ENCODE peak calls at places on chromosomes 4 and X, in seven cellular contexts. One of them, this sample, is unnamed.

GRCh38 chr4:22471999-22472434 is 43.8 kb downstream of the ADGRA3 start:
- DNase-seq in colonic mucosa: no peak
- DNase-seq in NB4: no peak
- DNase-seq in heart left ventricle: no peak
- DNase-seq in spleen: no peak
- DNase-seq in psoas muscle: no peak
- DNase-seq in endodermal cell: no peak
- DNase-seq in this sample: no peak

GRCh38 chrX:135086197-135086854 is 34.0 kb downstream of the ETDB start:
- DNase-seq in spleen: no peak
- DNase-seq in colonic mucosa: peak
- DNase-seq in heart left ventricle: no peak
- DNase-seq in endodermal cell: peak
- DNase-seq in NB4: peak
- DNase-seq in psoas muscle: no peak
- DNase-seq in this sample: peak

GRCh38 chr4:91840359-91840758 is 463.4 kb upstream of the GRID2 start:
- DNase-seq in spleen: no peak
- DNase-seq in heart left ventricle: no peak
- DNase-seq in colonic mucosa: no peak
- DNase-seq in NB4: no peak
- DNase-seq in psoas muscle: no peak
- DNase-seq in endodermal cell: no peak
- DNase-seq in this sample: peak

GRCh38 chr4:10104211-10104990 is 12.2 kb downstream of the WDR1 start:
- DNase-seq in psoas muscle: no peak
- DNase-seq in endodermal cell: no peak
- DNase-seq in spleen: no peak
- DNase-seq in colonic mucosa: no peak
- DNase-seq in heart left ventricle: no peak
- DNase-seq in NB4: no peak
- DNase-seq in this sample: peak

GRCh38 chr4:38368612-38369011 is 295.4 kb upstream of the KLF3 start:
- DNase-seq in heart left ventricle: no peak
- DNase-seq in NB4: peak
- DNase-seq in endodermal cell: no peak
- DNase-seq in spleen: no peak
- DNase-seq in colonic mucosa: no peak
- DNase-seq in psoas muscle: no peak
- DNase-seq in this sample: peak

GRCh38 chr4:39883645-39884044 is 94.1 kb downstream of the PDS5A start:
- DNase-seq in NB4: no peak
- DNase-seq in endodermal cell: no peak
- DNase-seq in heart left ventricle: no peak
- DNase-seq in colonic mucosa: no peak
- DNase-seq in psoas muscle: no peak
- DNase-seq in spleen: no peak
- DNase-seq in this sample: no peak

GRCh38 chr4:154944996-154945395 is 163.9 kb downstream of the RBM46 start:
- DNase-seq in spleen: no peak
- DNase-seq in psoas muscle: no peak
- DNase-seq in colonic mucosa: no peak
- DNase-seq in endodermal cell: no peak
- DNase-seq in heart left ventricle: no peak
- DNase-seq in NB4: no peak
- DNase-seq in this sample: no peak

GRCh38 chr4:124633285-124633941 is 79.1 kb downstream of the ANKRD50 start:
- DNase-seq in heart left ventricle: no peak
- DNase-seq in NB4: no peak
- DNase-seq in psoas muscle: no peak
- DNase-seq in spleen: no peak
- DNase-seq in endodermal cell: no peak
- DNase-seq in colonic mucosa: no peak
- DNase-seq in this sample: no peak

GRCh38 chrX:18354369-18355329 is at the start of gene SCML2:
- DNase-seq in heart left ventricle: peak
- DNase-seq in colonic mucosa: peak
- DNase-seq in psoas muscle: peak
- DNase-seq in spleen: peak
- DNase-seq in NB4: peak
- DNase-seq in endodermal cell: peak
- DNase-seq in this sample: peak

GRCh38 chr4:98771959-98772619 is 113.7 kb upstream of the TSPAN5 start:
- DNase-seq in endodermal cell: no peak
- DNase-seq in psoas muscle: no peak
- DNase-seq in NB4: no peak
- DNase-seq in colonic mucosa: no peak
- DNase-seq in spleen: no peak
- DNase-seq in heart left ventricle: no peak
- DNase-seq in this sample: no peak

GRCh38 chrX:129760155-129760554 is 19.6 kb upstream of the SASH3 start:
- DNase-seq in heart left ventricle: no peak
- DNase-seq in endodermal cell: no peak
- DNase-seq in colonic mucosa: no peak
- DNase-seq in spleen: peak
- DNase-seq in psoas muscle: peak
- DNase-seq in NB4: no peak
- DNase-seq in this sample: no peak

GRCh38 chr4:81130569-81130968 is 84.5 kb downstream of the PRKG2 start:
- DNase-seq in psoas muscle: no peak
- DNase-seq in NB4: no peak
- DNase-seq in heart left ventricle: no peak
- DNase-seq in colonic mucosa: no peak
- DNase-seq in spleen: no peak
- DNase-seq in endodermal cell: peak
- DNase-seq in this sample: no peak

GRCh38 chr4:153142700-153143438 is 61.4 kb upstream of the TRIM2 start:
- DNase-seq in NB4: peak
- DNase-seq in colonic mucosa: peak
- DNase-seq in heart left ventricle: peak
- DNase-seq in psoas muscle: peak
- DNase-seq in spleen: no peak
- DNase-seq in endodermal cell: peak
- DNase-seq in this sample: peak

GRCh38 chr4:107902715-107903114 is 28.6 kb upstream of the CYP2U1 start:
- DNase-seq in psoas muscle: no peak
- DNase-seq in spleen: no peak
- DNase-seq in NB4: no peak
- DNase-seq in colonic mucosa: no peak
- DNase-seq in heart left ventricle: no peak
- DNase-seq in endodermal cell: no peak
- DNase-seq in this sample: no peak

GRCh38 chrX:150972450-150972849 is 10.7 kb upstream of the HMGB3 start:
- DNase-seq in spleen: no peak
- DNase-seq in psoas muscle: no peak
- DNase-seq in endodermal cell: no peak
- DNase-seq in heart left ventricle: no peak
- DNase-seq in colonic mucosa: no peak
- DNase-seq in NB4: no peak
- DNase-seq in this sample: no peak

GRCh38 chr4:138938371-138938699 is 77.2 kb upstream of the NOCT start:
- DNase-seq in heart left ventricle: no peak
- DNase-seq in psoas muscle: no peak
- DNase-seq in endodermal cell: no peak
- DNase-seq in colonic mucosa: no peak
- DNase-seq in NB4: peak
- DNase-seq in spleen: no peak
- DNase-seq in this sample: peak

GRCh38 chrX:41275661-41276609 is 58.0 kb upstream of the DDX3X start:
- DNase-seq in heart left ventricle: peak
- DNase-seq in endodermal cell: peak
- DNase-seq in spleen: peak
- DNase-seq in NB4: peak
- DNase-seq in colonic mucosa: peak
- DNase-seq in psoas muscle: peak
- DNase-seq in this sample: peak

GRCh38 chr4:1640110-1640509 is 44.0 kb downstream of the FAM53A start:
- DNase-seq in psoas muscle: no peak
- DNase-seq in NB4: no peak
- DNase-seq in endodermal cell: no peak
- DNase-seq in heart left ventricle: peak
- DNase-seq in colonic mucosa: no peak
- DNase-seq in spleen: no peak
- DNase-seq in this sample: no peak

GRCh38 chrX:107483976-107484726 is 34.7 kb downstream of the FRMPD3 start:
- DNase-seq in endodermal cell: peak
- DNase-seq in NB4: peak
- DNase-seq in spleen: no peak
- DNase-seq in psoas muscle: peak
- DNase-seq in colonic mucosa: peak
- DNase-seq in heart left ventricle: no peak
- DNase-seq in this sample: peak

GRCh38 chrX:66634272-66634671 is 4.6 kb downstream of the EDA2R start:
- DNase-seq in psoas muscle: no peak
- DNase-seq in endodermal cell: no peak
- DNase-seq in colonic mucosa: no peak
- DNase-seq in spleen: no peak
- DNase-seq in heart left ventricle: no peak
- DNase-seq in NB4: no peak
- DNase-seq in this sample: peak

DNA sequence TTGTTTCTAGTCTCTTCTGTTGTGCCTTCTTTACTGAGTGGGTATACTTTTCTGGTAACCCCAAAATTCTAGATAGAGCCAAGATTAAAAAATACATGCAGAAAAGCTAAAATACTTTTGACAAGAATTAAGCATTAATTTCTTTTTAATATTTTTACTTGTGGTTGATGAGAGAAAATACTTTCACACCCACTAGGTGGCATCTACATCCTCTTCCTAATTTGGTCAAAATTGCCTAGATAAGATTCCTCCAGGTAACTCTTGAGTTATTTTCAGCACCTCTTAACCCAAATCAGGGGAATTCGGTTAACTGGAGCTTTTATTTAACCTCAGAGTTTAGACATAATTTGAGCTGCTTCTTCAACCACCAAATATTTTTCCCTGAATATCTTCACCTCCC is 28.4 kb upstream of the COX7B2 start:
- DNase-seq in colonic mucosa: no peak
- DNase-seq in NB4: peak
- DNase-seq in spleen: no peak
- DNase-seq in endodermal cell: no peak
- DNase-seq in heart left ventricle: no peak
- DNase-seq in psoas muscle: no peak
- DNase-seq in this sample: peak
- H3K4me3 ChIP-seq in colonic mucosa: no peak
- H3K4me3 ChIP-seq in NB4: no peak
- H3K4me3 ChIP-seq in spleen: no peak
- H3K4me3 ChIP-seq in endodermal cell: no peak
- H3K4me3 ChIP-seq in heart left ventricle: no peak
- H3K4me3 ChIP-seq in psoas muscle: no peak
- H3K4me3 ChIP-seq in this sample: no peak

DNA sequence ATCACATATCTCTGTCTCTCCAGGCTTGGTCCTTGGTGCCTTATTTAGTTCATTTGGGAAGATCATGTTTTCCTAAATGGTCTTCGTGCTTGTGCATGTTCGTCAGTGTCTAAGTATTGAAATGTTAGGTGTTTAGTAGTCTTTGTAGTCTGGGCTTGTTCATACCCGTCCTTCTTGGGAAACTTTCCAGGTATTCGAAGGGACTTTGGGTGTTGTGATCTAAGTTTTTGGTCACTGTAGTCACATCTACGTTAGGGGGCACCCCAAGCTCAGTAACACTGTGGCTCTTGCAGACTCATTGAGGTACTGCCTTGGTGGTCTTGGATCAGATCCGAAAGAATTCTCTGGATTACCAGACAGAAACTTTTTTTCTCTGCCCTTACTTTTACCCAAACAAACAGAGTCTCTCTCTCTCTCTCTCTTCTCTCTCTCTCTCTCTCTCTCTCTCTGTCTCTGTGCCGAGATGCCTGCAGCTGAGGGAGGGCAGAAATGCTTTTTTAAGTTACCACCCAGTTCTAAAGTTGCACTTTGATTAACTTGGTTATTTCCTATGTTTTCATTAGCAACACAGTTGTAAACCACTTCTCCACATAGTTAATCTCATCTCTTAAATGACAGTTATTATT is 67.6 kb upstream of the SLC7A3 start:
- DNase-seq in spleen: no peak
- DNase-seq in colonic mucosa: peak
- DNase-seq in endodermal cell: peak
- DNase-seq in NB4: peak
- DNase-seq in psoas muscle: no peak
- DNase-seq in heart left ventricle: no peak
- DNase-seq in this sample: peak
- TF ChIP-seq CTCF in spleen: no peak
- TF ChIP-seq CTCF in colonic mucosa: no peak
- TF ChIP-seq CTCF in endodermal cell: peak
- TF ChIP-seq CTCF in NB4: no peak
- TF ChIP-seq CTCF in psoas muscle: no peak
- TF ChIP-seq CTCF in heart left ventricle: peak
- TF ChIP-seq CTCF in this sample: peak

DNA sequence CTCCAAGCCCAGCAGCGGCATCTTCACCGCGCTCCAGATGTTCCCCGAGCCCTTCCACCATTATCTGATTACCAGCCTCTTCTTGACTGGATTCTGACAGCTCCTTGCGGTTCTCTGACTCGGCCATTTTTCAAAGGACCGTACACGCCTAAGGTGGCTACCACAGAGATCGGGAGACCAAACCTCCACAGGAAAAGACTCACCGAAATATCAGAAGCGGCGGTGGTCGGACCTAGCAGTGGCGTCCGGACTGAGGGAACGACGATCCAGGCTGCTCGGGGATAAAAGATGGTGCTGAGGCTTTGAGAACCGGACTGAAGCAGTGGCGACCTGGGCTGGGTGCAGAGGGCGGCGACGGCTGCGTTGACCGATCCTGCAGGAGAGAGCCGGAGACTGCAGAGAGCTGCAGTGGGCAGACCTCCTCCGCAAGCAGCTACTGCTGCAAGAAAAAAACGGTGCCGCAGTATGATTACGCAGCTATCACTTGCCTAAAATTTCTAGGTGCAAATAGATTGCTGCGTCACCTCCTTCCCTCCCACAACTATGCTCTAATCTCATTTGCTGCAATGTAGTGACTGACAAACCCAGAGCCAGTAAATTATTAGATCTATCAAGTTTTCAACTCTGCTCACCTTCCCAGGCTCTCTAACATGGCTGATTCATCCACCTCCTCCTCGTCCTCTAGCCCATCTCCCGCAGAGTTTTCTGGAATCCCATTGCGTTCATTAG is at the start of gene NAP1L2:
- DNase-seq in heart left ventricle: peak
- DNase-seq in spleen: peak
- DNase-seq in colonic mucosa: peak
- DNase-seq in endodermal cell: peak
- DNase-seq in psoas muscle: peak
- DNase-seq in NB4: peak
- DNase-seq in this sample: peak
- H3K4me3 ChIP-seq in heart left ventricle: peak
- H3K4me3 ChIP-seq in spleen: peak
- H3K4me3 ChIP-seq in colonic mucosa: peak
- H3K4me3 ChIP-seq in endodermal cell: peak
- H3K4me3 ChIP-seq in psoas muscle: peak
- H3K4me3 ChIP-seq in NB4: no peak
- H3K4me3 ChIP-seq in this sample: peak

GRCh38 chrX:25717122-25717521 is 421.0 kb upstream of the MAGEB18 start:
- DNase-seq in heart left ventricle: no peak
- DNase-seq in psoas muscle: no peak
- DNase-seq in NB4: no peak
- DNase-seq in colonic mucosa: no peak
- DNase-seq in spleen: no peak
- DNase-seq in endodermal cell: no peak
- DNase-seq in this sample: no peak

GRCh38 chrX:25726539-25726938 is 411.6 kb upstream of the MAGEB18 start:
- DNase-seq in endodermal cell: no peak
- DNase-seq in psoas muscle: no peak
- DNase-seq in NB4: no peak
- DNase-seq in spleen: no peak
- DNase-seq in colonic mucosa: no peak
- DNase-seq in heart left ventricle: no peak
- DNase-seq in this sample: peak

GRCh38 chrX:25721564-25721963 is 416.6 kb upstream of the MAGEB18 start:
- DNase-seq in heart left ventricle: no peak
- DNase-seq in colonic mucosa: no peak
- DNase-seq in psoas muscle: no peak
- DNase-seq in endodermal cell: no peak
- DNase-seq in NB4: peak
- DNase-seq in spleen: no peak
- DNase-seq in this sample: peak
- TF ChIP-seq CTCF in heart left ventricle: peak
- TF ChIP-seq CTCF in colonic mucosa: no peak
- TF ChIP-seq CTCF in psoas muscle: peak
- TF ChIP-seq CTCF in endodermal cell: peak
- TF ChIP-seq CTCF in NB4: peak
- TF ChIP-seq CTCF in spleen: no peak
- TF ChIP-seq CTCF in this sample: peak